ENCODE peak calls at places on chromosomes 12 and 14, in seven cellular contexts. One of them, this sample, is unnamed.

GRCh38 chr12:106801830-106802561 is 27.5 kb downstream of the RIC8B start:
- DNase-seq in GM06990: no peak
- DNase-seq in cardiac fibroblast: no peak
- DNase-seq in testis: no peak
- DNase-seq in A549: no peak
- DNase-seq in GM12865: no peak
- DNase-seq in GM23338: no peak
- DNase-seq in this sample: no peak

GRCh38 chr14:63642229-63642611 is 549 bp upstream of the WDR89 start:
- DNase-seq in GM23338: peak
- DNase-seq in cardiac fibroblast: peak
- DNase-seq in A549: peak
- DNase-seq in GM06990: no peak
- DNase-seq in testis: peak
- DNase-seq in GM12865: peak
- DNase-seq in this sample: peak

GRCh38 chr14:68824517-68825347 is 31.9 kb upstream of the ZFP36L1 start:
- DNase-seq in cardiac fibroblast: peak
- DNase-seq in testis: peak
- DNase-seq in A549: peak
- DNase-seq in GM23338: peak
- DNase-seq in GM06990: no peak
- DNase-seq in GM12865: peak
- DNase-seq in this sample: peak

GRCh38 chr14:101008631-101009336 is 105.3 kb upstream of the RTL1 start:
- DNase-seq in cardiac fibroblast: no peak
- DNase-seq in GM12865: no peak
- DNase-seq in GM06990: no peak
- DNase-seq in testis: no peak
- DNase-seq in GM23338: no peak
- DNase-seq in A549: no peak
- DNase-seq in this sample: no peak

GRCh38 chr12:124869011-124869665 is 5.5 kb upstream of the SCARB1 start:
- DNase-seq in GM12865: no peak
- DNase-seq in cardiac fibroblast: no peak
- DNase-seq in testis: no peak
- DNase-seq in A549: no peak
- DNase-seq in GM06990: no peak
- DNase-seq in GM23338: peak
- DNase-seq in this sample: no peak

GRCh38 chr12:77031745-77032144 is 33.6 kb downstream of the E2F7 start:
- DNase-seq in testis: no peak
- DNase-seq in A549: no peak
- DNase-seq in GM12865: no peak
- DNase-seq in GM23338: no peak
- DNase-seq in GM06990: no peak
- DNase-seq in cardiac fibroblast: peak
- DNase-seq in this sample: no peak

GRCh38 chr14:96275182-96276112 is 19.4 kb downstream of the BDKRB1 start:
- DNase-seq in cardiac fibroblast: peak
- DNase-seq in testis: peak
- DNase-seq in GM23338: peak
- DNase-seq in GM06990: peak
- DNase-seq in A549: peak
- DNase-seq in GM12865: peak
- DNase-seq in this sample: peak

GRCh38 chr14:93207468-93208308 is 632 bp downstream of the UBR7 start:
- DNase-seq in GM06990: no peak
- DNase-seq in GM23338: peak
- DNase-seq in GM12865: peak
- DNase-seq in testis: peak
- DNase-seq in cardiac fibroblast: peak
- DNase-seq in A549: peak
- DNase-seq in this sample: peak

GRCh38 chr14:69997849-69998248 is 118.6 kb downstream of the SMOC1 start:
- DNase-seq in A549: peak
- DNase-seq in GM12865: no peak
- DNase-seq in cardiac fibroblast: peak
- DNase-seq in GM23338: no peak
- DNase-seq in GM06990: no peak
- DNase-seq in testis: no peak
- DNase-seq in this sample: no peak

GRCh38 chr12:53725824-53726223 is 1.4 kb downstream of the CALCOCO1 start:
- DNase-seq in A549: no peak
- DNase-seq in GM06990: no peak
- DNase-seq in GM12865: no peak
- DNase-seq in testis: no peak
- DNase-seq in GM23338: no peak
- DNase-seq in cardiac fibroblast: peak
- DNase-seq in this sample: no peak

GRCh38 chr12:113149361-113150150 is at the start of gene CFAP73:
- DNase-seq in GM12865: no peak
- DNase-seq in cardiac fibroblast: peak
- DNase-seq in GM23338: peak
- DNase-seq in GM06990: no peak
- DNase-seq in A549: peak
- DNase-seq in testis: peak
- DNase-seq in this sample: peak

GRCh38 chr12:43309845-43310405 is 242.1 kb downstream of the ADAMTS20 start:
- DNase-seq in GM06990: no peak
- DNase-seq in A549: no peak
- DNase-seq in cardiac fibroblast: no peak
- DNase-seq in testis: no peak
- DNase-seq in GM23338: no peak
- DNase-seq in GM12865: no peak
- DNase-seq in this sample: no peak

GRCh38 chr12:44286336-44286735 is 450.5 kb downstream of the TMEM117 start:
- DNase-seq in testis: no peak
- DNase-seq in A549: no peak
- DNase-seq in GM12865: no peak
- DNase-seq in GM06990: peak
- DNase-seq in GM23338: no peak
- DNase-seq in cardiac fibroblast: no peak
- DNase-seq in this sample: no peak

GRCh38 chr12:17411662-17412061 is 678.3 kb downstream of the RERGL start:
- DNase-seq in GM23338: no peak
- DNase-seq in GM06990: no peak
- DNase-seq in A549: no peak
- DNase-seq in testis: no peak
- DNase-seq in cardiac fibroblast: no peak
- DNase-seq in GM12865: no peak
- DNase-seq in this sample: no peak

GRCh38 chr12:96892104-96892503 is 15.0 kb upstream of the NEDD1 start:
- DNase-seq in GM06990: no peak
- DNase-seq in GM12865: peak
- DNase-seq in testis: no peak
- DNase-seq in cardiac fibroblast: no peak
- DNase-seq in GM23338: no peak
- DNase-seq in A549: no peak
- DNase-seq in this sample: no peak

GRCh38 chr12:33476058-33476457 is 36.4 kb upstream of the SYT10 start:
- DNase-seq in A549: no peak
- DNase-seq in cardiac fibroblast: no peak
- DNase-seq in GM06990: no peak
- DNase-seq in testis: no peak
- DNase-seq in GM12865: no peak
- DNase-seq in GM23338: no peak
- DNase-seq in this sample: no peak

GRCh38 chr14:64060648-64061096 is 207.9 kb downstream of the SYNE2 start:
- DNase-seq in GM06990: peak
- DNase-seq in testis: peak
- DNase-seq in cardiac fibroblast: peak
- DNase-seq in A549: peak
- DNase-seq in GM12865: peak
- DNase-seq in GM23338: peak
- DNase-seq in this sample: peak

GRCh38 chr12:24596768-24597388 is 352.0 kb downstream of the BCAT1 start:
- DNase-seq in GM23338: peak
- DNase-seq in A549: peak
- DNase-seq in GM06990: no peak
- DNase-seq in GM12865: peak
- DNase-seq in testis: no peak
- DNase-seq in cardiac fibroblast: peak
- DNase-seq in this sample: no peak

GRCh38 chr12:1517007-1517406 is 77.4 kb downstream of the FBXL14 start:
- DNase-seq in GM06990: no peak
- DNase-seq in testis: no peak
- DNase-seq in GM12865: no peak
- DNase-seq in A549: no peak
- DNase-seq in cardiac fibroblast: peak
- DNase-seq in GM23338: peak
- DNase-seq in this sample: peak

GRCh38 chr12:38543151-38543550 is 226.6 kb downstream of the ALG10B start:
- DNase-seq in testis: no peak
- DNase-seq in GM23338: peak
- DNase-seq in GM12865: peak
- DNase-seq in GM06990: no peak
- DNase-seq in A549: no peak
- DNase-seq in cardiac fibroblast: no peak
- DNase-seq in this sample: no peak

GRCh38 chr12:31874961-31875608 is 84.1 kb upstream of the RESF1 start:
- DNase-seq in GM23338: peak
- DNase-seq in GM06990: peak
- DNase-seq in testis: no peak
- DNase-seq in cardiac fibroblast: peak
- DNase-seq in GM12865: peak
- DNase-seq in A549: peak
- DNase-seq in this sample: peak

GRCh38 chr12:64528616-64529015 is 76.7 kb downstream of the TBK1 start:
- DNase-seq in GM12865: no peak
- DNase-seq in testis: no peak
- DNase-seq in cardiac fibroblast: no peak
- DNase-seq in GM23338: no peak
- DNase-seq in A549: no peak
- DNase-seq in GM06990: no peak
- DNase-seq in this sample: no peak

GRCh38 chr12:82055391-82055790 is 296.2 kb upstream of the PPFIA2 start:
- DNase-seq in GM12865: no peak
- DNase-seq in GM23338: no peak
- DNase-seq in testis: no peak
- DNase-seq in cardiac fibroblast: no peak
- DNase-seq in A549: no peak
- DNase-seq in GM06990: no peak
- DNase-seq in this sample: no peak
- TF ChIP-seq CTCF in GM12865: no peak
- TF ChIP-seq CTCF in GM23338: no peak
- TF ChIP-seq CTCF in testis: no peak
- TF ChIP-seq CTCF in cardiac fibroblast: no peak
- TF ChIP-seq CTCF in A549: no peak
- TF ChIP-seq CTCF in GM06990: no peak
- TF ChIP-seq CTCF in this sample: no peak

DNA sequence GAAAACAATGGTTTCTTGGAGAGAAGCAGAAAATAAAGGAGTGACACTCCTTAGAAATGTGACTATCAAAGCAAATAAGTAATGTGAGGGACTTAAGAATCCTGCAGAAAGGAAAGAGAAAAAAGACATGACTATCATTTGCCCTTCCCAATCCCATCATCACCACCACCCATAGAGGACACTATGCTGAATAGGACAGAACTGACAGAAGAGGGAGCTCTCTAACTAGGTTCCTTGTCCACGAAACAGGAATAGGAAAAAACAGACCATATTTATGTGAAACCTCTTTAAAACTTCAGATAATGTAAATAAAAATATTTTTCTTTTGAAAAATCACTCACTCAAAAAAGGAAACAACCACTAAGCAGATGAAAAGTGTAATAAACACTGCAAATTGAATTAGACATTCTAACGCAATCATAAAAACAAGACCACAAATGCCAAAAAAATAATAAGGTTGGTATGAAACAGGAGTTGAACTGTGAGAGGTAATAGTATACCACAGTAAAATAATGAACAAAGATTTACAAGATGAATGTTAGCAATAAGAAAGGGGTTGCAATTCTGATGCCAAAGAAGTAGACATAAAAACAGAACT is 24.1 kb downstream of the KLRD1 start:
- DNase-seq in GM23338: peak
- DNase-seq in GM06990: no peak
- DNase-seq in GM12865: peak
- DNase-seq in A549: peak
- DNase-seq in testis: no peak
- DNase-seq in cardiac fibroblast: peak
- DNase-seq in this sample: peak
- TF ChIP-seq CTCF in GM23338: peak
- TF ChIP-seq CTCF in GM06990: peak
- TF ChIP-seq CTCF in GM12865: peak
- TF ChIP-seq CTCF in A549: peak
- TF ChIP-seq CTCF in testis: peak
- TF ChIP-seq CTCF in cardiac fibroblast: peak
- TF ChIP-seq CTCF in this sample: no peak

DNA sequence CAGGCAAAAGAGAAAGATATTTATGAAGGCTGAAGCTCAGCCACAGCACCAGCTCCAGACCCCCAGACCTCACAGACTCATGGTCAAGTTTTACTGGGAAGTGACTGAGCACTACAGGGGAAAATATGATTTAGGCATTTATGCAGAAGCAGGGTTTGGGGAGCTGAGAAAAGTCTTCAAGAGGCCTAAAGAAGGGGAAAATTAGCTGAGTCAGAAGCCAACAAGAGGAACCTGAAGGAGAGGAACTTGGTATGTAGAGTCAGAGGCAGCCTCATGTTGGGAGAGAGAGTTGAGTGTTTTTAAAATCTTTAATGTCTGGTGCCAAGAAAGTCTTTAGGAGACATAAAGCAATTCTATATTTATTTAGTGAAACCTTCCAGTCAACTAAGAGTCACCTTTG is 63.0 kb downstream of the FOS start:
- DNase-seq in GM12865: peak
- DNase-seq in GM06990: no peak
- DNase-seq in GM23338: no peak
- DNase-seq in testis: no peak
- DNase-seq in A549: no peak
- DNase-seq in cardiac fibroblast: peak
- DNase-seq in this sample: no peak
- TF ChIP-seq CTCF in GM12865: no peak
- TF ChIP-seq CTCF in GM06990: no peak
- TF ChIP-seq CTCF in GM23338: no peak
- TF ChIP-seq CTCF in testis: no peak
- TF ChIP-seq CTCF in A549: no peak
- TF ChIP-seq CTCF in cardiac fibroblast: no peak
- TF ChIP-seq CTCF in this sample: no peak

GRCh38 chr12:67433393-67434175 is 164.4 kb downstream of the CAND1 start:
- DNase-seq in GM12865: peak
- DNase-seq in GM06990: no peak
- DNase-seq in A549: no peak
- DNase-seq in testis: no peak
- DNase-seq in cardiac fibroblast: no peak
- DNase-seq in GM23338: no peak
- DNase-seq in this sample: no peak

GRCh38 chr12:67428431-67428830 is 159.3 kb downstream of the CAND1 start:
- DNase-seq in GM06990: no peak
- DNase-seq in testis: no peak
- DNase-seq in GM12865: no peak
- DNase-seq in GM23338: no peak
- DNase-seq in A549: no peak
- DNase-seq in cardiac fibroblast: no peak
- DNase-seq in this sample: no peak

GRCh38 chr12:67427336-67427735 is 158.2 kb downstream of the CAND1 start:
- DNase-seq in GM23338: no peak
- DNase-seq in cardiac fibroblast: no peak
- DNase-seq in GM06990: no peak
- DNase-seq in testis: no peak
- DNase-seq in A549: no peak
- DNase-seq in GM12865: no peak
- DNase-seq in this sample: no peak

GRCh38 chr12:67431436-67432049 is 162.4 kb downstream of the CAND1 start:
- DNase-seq in cardiac fibroblast: peak
- DNase-seq in A549: no peak
- DNase-seq in GM12865: no peak
- DNase-seq in GM06990: no peak
- DNase-seq in testis: no peak
- DNase-seq in GM23338: no peak
- DNase-seq in this sample: no peak

GRCh38 chr12:67430708-67431335 is 161.7 kb downstream of the CAND1 start:
- DNase-seq in GM23338: peak
- DNase-seq in GM12865: no peak
- DNase-seq in cardiac fibroblast: peak
- DNase-seq in testis: peak
- DNase-seq in GM06990: no peak
- DNase-seq in A549: no peak
- DNase-seq in this sample: no peak
- TF ChIP-seq CTCF in GM23338: peak
- TF ChIP-seq CTCF in GM12865: no peak
- TF ChIP-seq CTCF in cardiac fibroblast: no peak
- TF ChIP-seq CTCF in testis: peak
- TF ChIP-seq CTCF in GM06990: no peak
- TF ChIP-seq CTCF in A549: no peak
- TF ChIP-seq CTCF in this sample: no peak